ENCODE peak calls at places on chromosomes 6 and 20, in five cellular contexts. A, Z, F, R and V are unnamed samples. For H3K4me1, the result is how much of the 10 kb centered on the place peaks cover.

GRCh38 chr6:5103250-5103649 is 18.1 kb downstream of the PPP1R3G start:
- DNase-seq in A (no peak), Z (no peak), F (no peak), R (no peak), V (no peak)

GRCh38 chr6:57324538-57324937 is 7.1 kb downstream of the PRIM2 start:
- DNase-seq in A (no peak), Z (no peak), F (no peak), R (no peak), V (no peak)

GRCh38 chr6:5667737-5668136 is 339.0 kb downstream of the NRN1 start:
- DNase-seq in A (no peak), Z (no peak), F (no peak), R (no peak), V (no peak)

GRCh38 chr6:28747631-28748157 is 176.1 kb downstream of the TRIM27 start:
- DNase-seq in A (no peak), Z (no peak), F (no peak), R (peak), V (peak)

GRCh38 chr6:128098000-128098581 is 197.2 kb upstream of the THEMIS start:
- DNase-seq in A (no peak), Z (no peak), F (no peak), R (peak), V (no peak)

GRCh38 chr6:13559251-13559650 is 15.2 kb upstream of the SIRT5 start:
- DNase-seq in A (no peak), Z (no peak), F (peak), R (peak), V (no peak)

GRCh38 chr6:125884656-125885055 is 71.9 kb upstream of the HINT3 start:
- DNase-seq in A (no peak), Z (no peak), F (no peak), R (no peak), V (no peak)

GRCh38 chr6:32114853-32115252 is 5.7 kb upstream of the TNXB start:
- DNase-seq in A (no peak), Z (no peak), F (no peak), R (no peak), V (peak)

GRCh38 chr20:53576586-53577318 is 16.9 kb downstream of the ZNF217 start:
- DNase-seq in A (no peak), Z (no peak), F (no peak), R (no peak), V (no peak)

GRCh38 chr20:31606928-31607639 is 2.0 kb downstream of the ID1 start:
- DNase-seq in A (peak), Z (no peak), F (peak), R (peak), V (peak)

GRCh38 chr6:28589234-28589951 is 63.7 kb downstream of the GPX5 start:
- DNase-seq in A (no peak), Z (peak), F (peak), R (peak), V (peak)

GRCh38 chr6:64335195-64335594 is 699.6 kb downstream of the PHF3 start:
- DNase-seq in A (no peak), Z (no peak), F (no peak), R (no peak), V (no peak)

GRCh38 chr20:53337419-53338101 is 256.1 kb downstream of the ZNF217 start:
- DNase-seq in A (no peak), Z (no peak), F (no peak), R (no peak), V (no peak)

GRCh38 chr20:48816282-48816860 is 11.4 kb downstream of the PREX1 start:
- DNase-seq in A (no peak), Z (no peak), F (no peak), R (no peak), V (no peak)

GRCh38 chr6:50087231-50087954 is 37.7 kb upstream of the DEFB112 start:
- DNase-seq in A (no peak), Z (no peak), F (no peak), R (peak), V (peak)

GRCh38 chr6:16108419-16108818 is 20.5 kb upstream of the MYLIP start:
- DNase-seq in A (no peak), Z (no peak), F (no peak), R (no peak), V (no peak)

GRCh38 chr20:3071610-3072529 is at the start of gene OXT:
- DNase-seq in A (peak), Z (peak), F (no peak), R (no peak), V (no peak)

GRCh38 chr20:61868006-61868405 is 197.7 kb downstream of the TAF4 start:
- DNase-seq in A (no peak), Z (no peak), F (no peak), R (no peak), V (no peak)

GRCh38 chr20:45246109-45246508 is 8.3 kb downstream of the SLPI start:
- DNase-seq in A (no peak), Z (no peak), F (no peak), R (no peak), V (no peak)

GRCh38 chr6:40325791-40326190 is 261.4 kb downstream of the LRFN2 start:
- DNase-seq in A (no peak), Z (no peak), F (no peak), R (no peak), V (no peak)

GRCh38 chr6:73180718-73181619 is 44.3 kb downstream of the KHDC1L start:
- DNase-seq in A (no peak), Z (peak), F (peak), R (peak), V (peak)

GRCh38 chr6:125393449-125393858 is 91.7 kb upstream of the HDDC2 start:
- DNase-seq in A (no peak), Z (no peak), F (no peak), R (no peak), V (no peak)

GRCh38 chr6:7148100-7148822 is 40.5 kb downstream of the RREB1 start:
- DNase-seq in A (no peak), Z (no peak), F (no peak), R (peak), V (no peak)

GRCh38 chr6:151101811-151102694 is 137.7 kb upstream of the AKAP12 start:
- DNase-seq in A (no peak), Z (no peak), F (no peak), R (no peak), V (no peak)

GRCh38 chr6:142548571-142548970 is 246.8 kb downstream of the ADGRG6 start:
- DNase-seq in A (no peak), Z (no peak), F (no peak), R (no peak), V (no peak)

GRCh38 chr6:142544199-142544838 is 242.5 kb downstream of the ADGRG6 start:
- DNase-seq in A (no peak), Z (no peak), F (no peak), R (no peak), V (no peak)

GRCh38 chr6:142551145-142551811 is 249.5 kb downstream of the ADGRG6 start:
- DNase-seq in A (no peak), Z (no peak), F (no peak), R (peak), V (peak)

GRCh38 chr6:142545147-142545546 is 243.3 kb downstream of the ADGRG6 start:
- DNase-seq in A (no peak), Z (no peak), F (no peak), R (no peak), V (no peak)

DNA sequence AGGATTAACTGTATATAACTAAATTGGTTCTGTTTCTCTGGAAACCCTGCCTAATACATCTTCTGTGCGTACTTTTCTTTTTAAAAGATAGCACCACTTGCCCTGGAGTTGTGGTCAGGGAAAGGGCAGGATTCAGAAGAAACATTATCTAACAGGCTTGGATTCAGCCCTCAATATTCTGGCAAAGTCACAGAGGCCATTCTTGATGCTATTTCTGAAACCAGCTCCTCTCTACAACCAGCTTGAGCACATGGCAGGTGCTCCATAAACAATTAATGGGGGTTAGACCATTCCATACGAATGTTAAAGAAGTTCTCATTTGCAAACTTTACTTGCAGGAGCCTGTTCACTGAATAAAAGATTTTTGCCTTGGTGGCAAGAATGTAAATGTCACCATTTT is 248.5 kb downstream of the ADGRG6 start:
- DNase-seq in A (no peak), Z (no peak), F (no peak), R (no peak), V (no peak)
- H3K4me1 ChIP-seq in A (under half), Z (under half), F (under half), R (under half), V (under half)

DNA sequence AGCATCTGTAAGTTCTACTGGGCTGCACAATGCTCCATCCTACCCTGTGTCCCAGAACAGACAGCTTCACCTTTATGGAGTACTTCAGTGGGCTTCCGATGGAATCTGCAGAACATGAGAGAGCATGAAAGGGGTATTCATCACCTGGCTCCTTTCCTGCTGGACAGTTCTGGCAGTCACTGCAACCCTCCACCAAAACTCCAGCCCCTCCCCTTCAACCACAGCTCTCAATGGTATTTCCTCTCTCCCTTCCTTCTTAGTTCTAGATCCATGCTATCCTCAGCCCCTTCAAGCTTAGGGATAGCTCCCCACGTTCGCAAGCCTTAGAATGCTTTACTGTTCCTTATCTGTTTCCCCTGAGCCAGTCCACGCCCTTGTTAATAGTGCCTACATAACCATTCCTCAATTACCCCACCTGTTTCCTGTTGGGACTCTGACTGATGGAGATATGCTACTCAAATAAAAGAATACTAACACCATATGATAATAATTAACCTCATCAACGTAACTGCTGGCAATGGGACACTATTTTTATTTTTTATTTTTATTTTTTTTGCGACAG is 26.8 kb downstream of the TRAM2 start:
- DNase-seq in A (no peak), Z (no peak), F (no peak), R (no peak), V (no peak)
- H3K4me1 ChIP-seq in A (half or more), Z (half or more), F (half or more), R (under half), V (under half)

DNA sequence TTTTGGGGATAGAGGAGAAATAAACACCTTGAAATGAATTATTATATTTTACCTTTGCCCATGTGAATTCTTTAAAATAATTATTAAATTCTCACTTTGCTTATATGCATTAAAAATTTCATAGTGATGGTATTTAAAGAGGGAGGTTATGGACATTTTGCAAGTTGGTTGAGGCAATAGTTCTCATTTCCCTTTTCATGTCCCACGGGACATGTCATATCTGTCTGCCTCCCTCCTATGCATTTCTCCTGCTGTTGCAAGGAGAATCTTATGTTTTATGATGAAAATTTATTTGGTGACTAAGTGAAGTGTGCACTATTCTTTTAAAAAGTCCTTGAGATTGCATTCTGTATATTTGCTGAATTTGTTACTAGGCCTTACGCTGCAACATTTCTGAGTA is 67.2 kb downstream of the UTRN start:
- DNase-seq in A (no peak), Z (no peak), F (no peak), R (no peak), V (no peak)
- H3K4me1 ChIP-seq in A (half or more), Z (under half), F (under half), R (under half), V (under half)

GRCh38 chr6:35088281-35089215 is 52.6 kb downstream of the TCP11 start:
- DNase-seq in A (no peak), Z (no peak), F (no peak), R (no peak), V (no peak)
- H3K4me1 ChIP-seq in A (under half), Z (under half), F (under half), R (half or more), V (under half)